ENCODE peak calls at places on chromosome 22, in nine cellular contexts. One of them, this sample, is unnamed.

GRCh38 chr22:49208768-49209252 is 618.9 kb downstream of the BRD1 start:
- DNase-seq in esophagus muscularis mucosa: no peak
- DNase-seq in stomach: peak; percentile 9
- DNase-seq in ovary: peak; percentile 5
- DNase-seq in SK-N-SH: no peak
- DNase-seq in tibial nerve: no peak
- DNase-seq in A549: no peak
- DNase-seq in suprapubic skin: peak; percentile 40
- DNase-seq in K562: peak; percentile 26
- DNase-seq in this sample: no peak

GRCh38 chr22:49297286-49297870 is 530.3 kb downstream of the BRD1 start:
- DNase-seq in stomach: peak; percentile 10
- DNase-seq in K562: no peak
- DNase-seq in suprapubic skin: peak; percentile 20
- DNase-seq in ovary: no peak
- DNase-seq in esophagus muscularis mucosa: peak; percentile 88
- DNase-seq in A549: no peak
- DNase-seq in tibial nerve: no peak
- DNase-seq in SK-N-SH: no peak
- DNase-seq in this sample: no peak

GRCh38 chr22:45503071-45503815 is 560 bp downstream of the FBLN1 start:
- DNase-seq in esophagus muscularis mucosa: no peak
- DNase-seq in A549: no peak
- DNase-seq in K562: no peak
- DNase-seq in stomach: no peak
- DNase-seq in suprapubic skin: no peak
- DNase-seq in tibial nerve: no peak
- DNase-seq in ovary: no peak
- DNase-seq in SK-N-SH: peak; percentile 72
- DNase-seq in this sample: no peak

GRCh38 chr22:37276771-37277170 is 5.5 kb upstream of the CYTH4 start:
- DNase-seq in stomach: no peak
- DNase-seq in esophagus muscularis mucosa: no peak
- DNase-seq in K562: no peak
- DNase-seq in ovary: no peak
- DNase-seq in A549: no peak
- DNase-seq in tibial nerve: no peak
- DNase-seq in suprapubic skin: no peak
- DNase-seq in SK-N-SH: no peak
- DNase-seq in this sample: no peak

GRCh38 chr22:33210129-33210784 is 152.1 kb upstream of the SYN3 start:
- DNase-seq in ovary: no peak
- DNase-seq in stomach: no peak
- DNase-seq in SK-N-SH: peak; percentile 68
- DNase-seq in esophagus muscularis mucosa: no peak
- DNase-seq in A549: peak; percentile 41
- DNase-seq in K562: peak; percentile 15
- DNase-seq in tibial nerve: no peak
- DNase-seq in suprapubic skin: no peak
- DNase-seq in this sample: peak; percentile 9

GRCh38 chr22:33917744-33918406 is 2.4 kb downstream of the LARGE1 start:
- DNase-seq in SK-N-SH: peak; percentile 39
- DNase-seq in tibial nerve: no peak
- DNase-seq in suprapubic skin: no peak
- DNase-seq in stomach: no peak
- DNase-seq in esophagus muscularis mucosa: no peak
- DNase-seq in ovary: no peak
- DNase-seq in A549: peak; percentile 26
- DNase-seq in K562: no peak
- DNase-seq in this sample: no peak

GRCh38 chr22:50119169-50119767 is 29.5 kb downstream of the MOV10L1 start:
- DNase-seq in A549: no peak
- DNase-seq in K562: no peak
- DNase-seq in SK-N-SH: no peak
- DNase-seq in ovary: no peak
- DNase-seq in suprapubic skin: no peak
- DNase-seq in tibial nerve: no peak
- DNase-seq in esophagus muscularis mucosa: no peak
- DNase-seq in stomach: no peak
- DNase-seq in this sample: no peak

GRCh38 chr22:35540600-35541253 is at the start of gene RASD2:
- DNase-seq in suprapubic skin: no peak
- DNase-seq in A549: peak; percentile 57
- DNase-seq in esophagus muscularis mucosa: no peak
- DNase-seq in K562: peak; percentile 26
- DNase-seq in stomach: no peak
- DNase-seq in SK-N-SH: no peak
- DNase-seq in tibial nerve: no peak
- DNase-seq in ovary: peak; percentile 59
- DNase-seq in this sample: peak; percentile 58

GRCh38 chr22:49255154-49255553 is 572.5 kb downstream of the BRD1 start:
- DNase-seq in A549: no peak
- DNase-seq in K562: no peak
- DNase-seq in tibial nerve: no peak
- DNase-seq in stomach: peak; percentile 1
- DNase-seq in SK-N-SH: no peak
- DNase-seq in ovary: no peak
- DNase-seq in suprapubic skin: peak; percentile 46
- DNase-seq in esophagus muscularis mucosa: no peak
- DNase-seq in this sample: no peak

GRCh38 chr22:48743601-48744282 is 1083.9 kb downstream of the BRD1 start:
- DNase-seq in SK-N-SH: no peak
- DNase-seq in ovary: no peak
- DNase-seq in K562: no peak
- DNase-seq in A549: no peak
- DNase-seq in esophagus muscularis mucosa: peak; percentile 85
- DNase-seq in suprapubic skin: no peak
- DNase-seq in stomach: peak; percentile 18
- DNase-seq in tibial nerve: no peak
- DNase-seq in this sample: no peak

GRCh38 chr22:44892243-44892642 is 117.6 kb downstream of the PHF21B start:
- DNase-seq in suprapubic skin: peak; percentile 21
- DNase-seq in ovary: peak; percentile 29
- DNase-seq in stomach: no peak
- DNase-seq in A549: no peak
- DNase-seq in esophagus muscularis mucosa: no peak
- DNase-seq in SK-N-SH: no peak
- DNase-seq in K562: no peak
- DNase-seq in tibial nerve: no peak
- DNase-seq in this sample: peak; percentile 4

GRCh38 chr22:17914474-17914873 is 109.9 kb downstream of the MICAL3 start:
- DNase-seq in suprapubic skin: no peak
- DNase-seq in esophagus muscularis mucosa: no peak
- DNase-seq in stomach: no peak
- DNase-seq in tibial nerve: no peak
- DNase-seq in SK-N-SH: no peak
- DNase-seq in K562: no peak
- DNase-seq in ovary: no peak
- DNase-seq in A549: no peak
- DNase-seq in this sample: no peak

GRCh38 chr22:36580846-36581245 is 51.9 kb upstream of the EIF3D start:
- DNase-seq in A549: no peak
- DNase-seq in K562: no peak
- DNase-seq in ovary: no peak
- DNase-seq in suprapubic skin: no peak
- DNase-seq in esophagus muscularis mucosa: no peak
- DNase-seq in tibial nerve: no peak
- DNase-seq in stomach: no peak
- DNase-seq in SK-N-SH: no peak
- DNase-seq in this sample: no peak

GRCh38 chr22:49202226-49202625 is 625.4 kb downstream of the BRD1 start:
- DNase-seq in K562: no peak
- DNase-seq in esophagus muscularis mucosa: no peak
- DNase-seq in tibial nerve: no peak
- DNase-seq in SK-N-SH: no peak
- DNase-seq in stomach: peak; percentile 5
- DNase-seq in suprapubic skin: peak; percentile 30
- DNase-seq in A549: no peak
- DNase-seq in ovary: peak; percentile 7
- DNase-seq in this sample: no peak

DNA sequence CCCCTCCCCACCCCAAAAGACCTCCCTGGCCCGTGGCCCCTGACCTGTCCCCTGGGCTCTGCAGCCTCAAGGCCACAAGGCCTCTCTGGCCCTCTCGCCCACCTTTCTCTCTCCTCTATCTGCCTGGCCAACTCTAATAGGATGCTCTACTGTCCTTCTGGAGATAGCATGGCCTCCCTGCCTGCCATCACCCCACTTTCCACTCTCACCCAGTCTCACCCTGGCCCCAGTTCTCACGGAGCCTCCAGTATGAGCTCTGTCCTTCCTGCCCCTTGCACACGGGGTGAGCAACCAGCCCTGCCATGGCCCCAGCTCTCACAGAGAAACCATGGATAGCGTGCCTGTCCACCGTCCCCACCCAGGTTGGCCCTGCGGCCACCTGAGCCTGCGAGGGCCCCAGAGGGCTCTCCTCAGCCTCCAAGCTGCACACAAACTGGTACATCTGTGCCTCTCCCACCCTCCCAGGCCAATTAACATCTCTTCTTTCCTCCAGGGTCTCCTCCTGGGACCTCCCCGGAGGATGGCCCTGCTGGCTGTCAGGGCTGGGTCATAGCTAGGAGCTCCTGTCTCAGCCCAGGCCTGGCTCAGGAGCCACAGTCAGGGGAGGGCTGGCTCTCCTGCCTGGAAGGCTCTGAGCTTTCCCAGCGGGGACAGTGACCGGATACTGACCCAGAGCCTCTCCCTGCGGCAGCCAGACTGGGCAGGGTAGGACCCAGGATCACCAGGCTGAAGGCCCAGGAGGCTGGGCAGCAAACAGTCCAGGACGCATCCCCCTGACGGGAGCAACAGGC is 22.3 kb downstream of the RTN4R start:
- DNase-seq in suprapubic skin: no peak
- DNase-seq in tibial nerve: no peak
- DNase-seq in esophagus muscularis mucosa: no peak
- DNase-seq in A549: no peak
- DNase-seq in stomach: no peak
- DNase-seq in SK-N-SH: no peak
- DNase-seq in ovary: no peak
- DNase-seq in K562: no peak
- DNase-seq in this sample: no peak
- TF ChIP-seq EP300 in suprapubic skin: no peak
- TF ChIP-seq EP300 in tibial nerve: no peak
- TF ChIP-seq EP300 in esophagus muscularis mucosa: no peak
- TF ChIP-seq EP300 in A549: no peak
- TF ChIP-seq EP300 in stomach: no peak
- TF ChIP-seq EP300 in SK-N-SH: no peak
- TF ChIP-seq EP300 in ovary: no peak
- TF ChIP-seq EP300 in K562: no peak
- TF ChIP-seq EP300 in this sample: no peak

GRCh38 chr22:22196018-22196533 is 48.5 kb upstream of the VPREB1 start:
- DNase-seq in K562: no peak
- DNase-seq in SK-N-SH: no peak
- DNase-seq in stomach: no peak
- DNase-seq in tibial nerve: no peak
- DNase-seq in suprapubic skin: no peak
- DNase-seq in esophagus muscularis mucosa: peak; percentile 45
- DNase-seq in A549: no peak
- DNase-seq in ovary: no peak
- DNase-seq in this sample: peak; percentile 21

GRCh38 chr22:22195265-22196017 is 49.1 kb upstream of the VPREB1 start:
- DNase-seq in ovary: peak; percentile 55
- DNase-seq in K562: peak; percentile 100
- DNase-seq in A549: peak; percentile 75
- DNase-seq in suprapubic skin: no peak
- DNase-seq in stomach: peak; percentile 83
- DNase-seq in tibial nerve: peak; percentile 57
- DNase-seq in SK-N-SH: peak; percentile 70
- DNase-seq in esophagus muscularis mucosa: peak; percentile 91
- DNase-seq in this sample: peak; percentile 87

GRCh38 chr22:22198751-22199150 is 45.8 kb upstream of the VPREB1 start:
- DNase-seq in SK-N-SH: no peak
- DNase-seq in suprapubic skin: no peak
- DNase-seq in esophagus muscularis mucosa: no peak
- DNase-seq in K562: no peak
- DNase-seq in tibial nerve: no peak
- DNase-seq in stomach: no peak
- DNase-seq in ovary: no peak
- DNase-seq in A549: no peak
- DNase-seq in this sample: no peak

GRCh38 chr22:22197993-22198402 is 46.6 kb upstream of the VPREB1 start:
- DNase-seq in esophagus muscularis mucosa: peak; percentile 88
- DNase-seq in stomach: no peak
- DNase-seq in SK-N-SH: no peak
- DNase-seq in tibial nerve: no peak
- DNase-seq in K562: no peak
- DNase-seq in ovary: no peak
- DNase-seq in A549: no peak
- DNase-seq in suprapubic skin: no peak
- DNase-seq in this sample: no peak

DNA sequence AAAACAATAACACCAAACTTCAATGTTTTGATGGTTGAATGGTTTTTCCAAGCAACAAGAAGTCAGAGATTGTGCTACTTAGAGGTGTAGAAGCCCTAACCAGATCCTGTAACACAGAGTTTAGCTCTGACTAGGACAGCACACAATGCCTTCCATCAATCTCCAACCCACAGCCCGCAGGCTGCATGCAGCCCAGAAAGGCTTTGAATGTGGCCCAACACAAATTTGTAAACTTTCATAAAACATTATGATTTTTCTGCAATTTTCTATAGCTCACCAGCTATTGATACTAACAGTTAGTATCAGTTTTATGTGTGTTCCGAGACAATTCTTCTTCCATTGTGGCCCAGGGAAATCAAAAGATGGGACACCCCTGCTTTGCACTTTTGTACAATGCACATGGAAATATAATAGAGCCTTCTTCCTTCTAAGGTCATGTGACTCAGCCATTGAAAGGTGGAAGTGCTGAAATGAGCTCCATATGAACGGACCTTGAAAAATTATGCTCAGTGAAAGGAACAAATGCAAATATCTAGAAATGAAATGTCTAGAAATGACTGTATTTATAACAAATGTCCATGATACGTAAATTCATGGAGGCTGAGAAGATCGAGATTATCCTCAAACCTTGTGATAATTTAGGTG is 47.6 kb upstream of the VPREB1 start:
- DNase-seq in SK-N-SH: no peak
- DNase-seq in suprapubic skin: no peak
- DNase-seq in esophagus muscularis mucosa: peak; percentile 83
- DNase-seq in ovary: no peak
- DNase-seq in K562: no peak
- DNase-seq in A549: no peak
- DNase-seq in stomach: no peak
- DNase-seq in tibial nerve: no peak
- DNase-seq in this sample: no peak
- H3K4me3 ChIP-seq in SK-N-SH: no peak overlapping the region
- H3K4me3 ChIP-seq in suprapubic skin: no peak overlapping the region
- H3K4me3 ChIP-seq in esophagus muscularis mucosa: no peak overlapping the region
- H3K4me3 ChIP-seq in ovary: no peak overlapping the region
- H3K4me3 ChIP-seq in K562: no peak overlapping the region
- H3K4me3 ChIP-seq in A549: no peak overlapping the region
- H3K4me3 ChIP-seq in stomach: no peak overlapping the region
- H3K4me3 ChIP-seq in tibial nerve: no peak overlapping the region
- H3K4me3 ChIP-seq in this sample: no peak overlapping the region

GRCh38 chr22:40862537-40862936 is 624 bp upstream of the DNAJB7 start:
- DNase-seq in SK-N-SH: no peak
- DNase-seq in esophagus muscularis mucosa: no peak
- DNase-seq in A549: no peak
- DNase-seq in ovary: no peak
- DNase-seq in stomach: no peak
- DNase-seq in tibial nerve: no peak
- DNase-seq in suprapubic skin: no peak
- DNase-seq in K562: no peak
- DNase-seq in this sample: no peak
- H3K27ac ChIP-seq in SK-N-SH: no peak overlapping the region
- H3K27ac ChIP-seq in esophagus muscularis mucosa: no peak overlapping the region
- H3K27ac ChIP-seq in A549: no peak overlapping the region
- H3K27ac ChIP-seq in ovary: no peak overlapping the region
- H3K27ac ChIP-seq in stomach: no peak overlapping the region
- H3K27ac ChIP-seq in tibial nerve: no peak overlapping the region
- H3K27ac ChIP-seq in suprapubic skin: no peak overlapping the region
- H3K27ac ChIP-seq in K562: no peak overlapping the region
- H3K27ac ChIP-seq in this sample: no peak overlapping the region

GRCh38 chr22:22691055-22691454 is 46.6 kb downstream of the GGTLC2 start:
- DNase-seq in SK-N-SH: no peak
- DNase-seq in suprapubic skin: no peak
- DNase-seq in ovary: no peak
- DNase-seq in K562: no peak
- DNase-seq in A549: no peak
- DNase-seq in esophagus muscularis mucosa: no peak
- DNase-seq in tibial nerve: no peak
- DNase-seq in stomach: no peak
- DNase-seq in this sample: no peak
- TF ChIP-seq EP300 in SK-N-SH: no peak
- TF ChIP-seq EP300 in suprapubic skin: no peak
- TF ChIP-seq EP300 in ovary: no peak
- TF ChIP-seq EP300 in K562: no peak
- TF ChIP-seq EP300 in A549: no peak
- TF ChIP-seq EP300 in esophagus muscularis mucosa: no peak
- TF ChIP-seq EP300 in tibial nerve: no peak
- TF ChIP-seq EP300 in stomach: no peak
- TF ChIP-seq EP300 in this sample: no peak